ENCODE peak calls at places on chromosomes 7 and 10, in four cellular contexts. P is HepG2, T is K562, J is H1. F is an unnamed sample.

GRCh38 chr10:74227697-74228424 is 76.8 kb downstream of the ADK start:
- DNase-seq in P (no peak), T (no peak), J (no peak), F (no peak)

GRCh38 chr10:51815723-51816122 is 116.3 kb upstream of the CSTF2T start:
- DNase-seq in P (no peak), T (no peak), J (no peak), F (no peak)

GRCh38 chr10:109616356-109616755 is 307.0 kb downstream of the XPNPEP1 start:
- DNase-seq in P (no peak), T (no peak), J (no peak), F (no peak)

GRCh38 chr10:91700273-91700672 is 67.4 kb upstream of the PPP1R3C start:
- DNase-seq in P (no peak), T (no peak), J (no peak), F (no peak)

GRCh38 chr7:49852619-49853462 is 79.4 kb downstream of the VWC2 start:
- DNase-seq in P (peak), T (peak), J (peak), F (peak)

GRCh38 chr7:122135275-122135674 is 8.8 kb downstream of the AASS start:
- DNase-seq in P (no peak), T (no peak), J (no peak), F (no peak)

GRCh38 chr7:123647106-123647730 is 8.4 kb upstream of the LMOD2 start:
- DNase-seq in P (no peak), T (no peak), J (no peak), F (no peak)

GRCh38 chr10:90859321-90859751 is 1.5 kb upstream of the HTR7 start:
- DNase-seq in P (peak), T (no peak), J (no peak), F (peak)

GRCh38 chr7:37419496-37419895 is 29.2 kb downstream of the ELMO1 start:
- DNase-seq in P (no peak), T (no peak), J (no peak), F (no peak)

GRCh38 chr7:139830292-139830691 is 1.2 kb downstream of the TBXAS1 start:
- DNase-seq in P (no peak), T (no peak), J (no peak), F (no peak)

GRCh38 chr7:151585744-151586424 is 66.2 kb upstream of the RHEB start:
- DNase-seq in P (no peak), T (no peak), J (no peak), F (no peak)

GRCh38 chr10:11468126-11468742 is 143.2 kb downstream of the USP6NL start:
- DNase-seq in P (no peak), T (no peak), J (no peak), F (no peak)

DNA sequence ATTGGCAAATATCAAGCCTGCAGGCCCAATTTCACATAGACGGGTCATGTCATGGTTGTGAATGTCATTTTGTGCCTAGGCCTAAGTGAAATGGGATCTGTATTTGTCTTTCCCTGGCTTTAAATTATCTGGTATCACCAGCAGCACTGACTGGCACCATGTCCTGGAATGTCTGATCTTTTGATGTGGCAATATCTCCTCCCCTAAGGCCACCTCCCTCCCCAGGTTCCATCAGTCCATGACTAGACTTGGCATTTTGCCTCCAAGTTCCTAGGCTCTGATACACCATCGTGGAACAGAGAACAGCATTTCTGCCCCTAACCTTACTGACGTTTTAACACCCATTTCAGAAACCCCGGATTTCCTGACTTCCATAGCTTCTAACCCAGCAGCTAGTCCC is 513.9 kb downstream of the GALNT17 start:
- DNase-seq in P (no peak), T (no peak), J (no peak), F (no peak)
- TF ChIP-seq FOSL1 in P (no peak), T (no peak), J (no peak), F (no peak)

GRCh38 chr7:29204491-29205281 is 10.1 kb downstream of the CHN2 start:
- DNase-seq in P (peak), T (no peak), J (no peak), F (no peak)
- TF ChIP-seq ATF3 in P (no peak), T (no peak), J (no peak), F (no peak)

GRCh38 chr10:131453772-131454634 is 142.5 kb upstream of the TCERG1L start:
- DNase-seq in P (peak), T (peak), J (peak), F (peak)

GRCh38 chr10:131451407-131452015 is 140.0 kb upstream of the TCERG1L start:
- DNase-seq in P (no peak), T (no peak), J (peak), F (no peak)

GRCh38 chr10:131456411-131456810 is 144.9 kb upstream of the TCERG1L start:
- DNase-seq in P (no peak), T (no peak), J (peak), F (no peak)

GRCh38 chr10:131450220-131450765 is 138.8 kb upstream of the TCERG1L start:
- DNase-seq in P (no peak), T (no peak), J (peak), F (no peak)

DNA sequence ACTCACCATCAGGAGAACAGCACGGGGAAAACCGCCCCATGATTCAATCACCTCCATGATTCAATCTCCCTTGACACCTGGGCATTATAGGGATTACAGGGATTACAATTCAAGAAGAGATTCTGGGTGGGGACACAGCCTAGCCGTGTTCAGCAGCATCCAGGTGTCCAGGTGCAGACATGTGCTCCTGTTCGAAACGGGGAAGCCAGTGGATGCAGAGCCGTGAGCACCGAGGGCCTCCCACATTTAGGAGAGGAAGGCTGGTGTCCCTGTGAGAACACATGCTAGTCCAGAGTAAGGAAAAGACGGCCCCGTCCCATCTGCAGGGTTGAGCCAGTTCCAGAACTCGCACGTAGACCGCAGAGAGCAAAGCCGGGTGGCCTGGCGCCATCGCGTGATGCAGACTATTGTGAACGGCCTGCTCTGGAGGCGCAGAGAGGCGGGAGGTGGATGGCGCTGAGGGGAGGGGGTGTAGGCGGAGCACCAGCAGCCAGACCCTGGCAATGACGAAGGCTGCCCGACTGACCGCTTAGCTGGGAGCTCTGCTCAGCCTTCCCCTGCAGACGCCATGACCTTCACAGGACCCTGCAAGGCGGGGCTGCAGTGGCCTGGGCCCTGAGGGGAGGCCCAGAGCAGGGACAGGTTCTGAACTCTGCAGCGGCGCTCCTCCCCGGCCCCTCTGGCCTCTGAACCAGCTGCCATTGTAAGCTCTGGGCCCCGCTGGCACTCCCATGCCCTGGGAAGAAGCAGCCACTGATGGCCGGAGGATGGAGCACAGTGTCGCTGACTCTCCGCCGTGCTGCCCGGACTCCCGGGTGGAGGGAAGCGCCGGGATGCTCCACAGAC is 141.6 kb upstream of the TCERG1L start:
- DNase-seq in P (no peak), T (no peak), J (peak), F (no peak)
- TF ChIP-seq FOSL1 in P (no peak), T (no peak), J (no peak), F (no peak)

GRCh38 chr10:71817831-71818268 is 33.2 kb downstream of the PSAP start:
- DNase-seq in P (no peak), T (no peak), J (no peak), F (no peak)
- TF ChIP-seq ATF3 in P (no peak), T (no peak), J (no peak), F (no peak)

GRCh38 chr7:42227523-42227922 is 9.5 kb downstream of the GLI3 start:
- DNase-seq in P (no peak), T (no peak), J (no peak), F (no peak)

GRCh38 chr7:42222891-42223290 is 14.1 kb downstream of the GLI3 start:
- DNase-seq in P (no peak), T (no peak), J (no peak), F (no peak)

GRCh38 chr7:42224391-42225003 is 12.5 kb downstream of the GLI3 start:
- DNase-seq in P (no peak), T (peak), J (peak), F (no peak)

GRCh38 chr7:42227931-42228591 is 8.9 kb downstream of the GLI3 start:
- DNase-seq in P (no peak), T (no peak), J (peak), F (no peak)

DNA sequence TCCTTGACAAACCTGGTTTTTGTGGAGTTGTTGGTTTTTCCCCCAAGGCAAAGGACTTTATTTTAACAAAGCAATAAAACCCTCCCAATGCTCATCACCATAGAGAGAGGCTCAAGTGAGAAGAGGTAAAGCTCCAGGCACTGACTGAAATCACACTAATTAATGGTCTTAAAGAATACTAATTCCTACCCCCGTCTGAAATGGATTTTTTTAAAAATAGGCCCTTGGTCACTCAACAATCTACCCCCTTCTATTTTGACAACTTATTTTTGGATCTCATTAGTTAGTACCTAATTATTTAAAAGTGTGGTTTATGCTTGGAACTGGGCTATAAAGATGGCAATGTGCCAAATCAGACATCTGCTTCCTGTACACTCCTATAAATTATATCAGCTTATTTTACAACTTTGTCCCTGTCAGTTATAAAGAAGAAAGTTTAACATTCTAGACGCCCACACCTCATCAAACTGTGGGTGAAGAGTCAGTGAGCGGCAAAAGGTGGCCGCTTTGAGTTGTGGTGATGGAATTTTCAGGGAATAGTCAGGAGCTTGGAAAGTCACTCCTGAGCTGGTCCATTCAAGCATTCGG is 10.6 kb downstream of the GLI3 start:
- DNase-seq in P (no peak), T (no peak), J (no peak), F (no peak)
- TF ChIP-seq FOSL1 in P (no peak), T (no peak), J (no peak), F (no peak)